ENCODE peak calls at places on chromosomes 5 and 9, in eight cellular contexts. S is adrenal gland, R is upper lobe of right lung, N is mammary epithelial cell, W is neural progenitor cell, O is astrocyte, L is OCI-LY7, B is GM23338. H is an unnamed sample.

GRCh38 chr9:89882876-89883275 is 278.1 kb downstream of the GADD45G start:
- DNase-seq in S (no peak), W (no peak), R (peak; percentile 19), N (no peak), L (no peak), O (no peak), B (no peak), H (no peak)

GRCh38 chr5:77561965-77562364 is 69.8 kb upstream of the WDR41 start:
- DNase-seq in R (no peak), B (no peak), W (no peak), L (no peak), S (no peak), N (no peak), O (no peak), H (no peak)

GRCh38 chr5:150624334-150625163 is 15.9 kb upstream of the SYNPO start:
- DNase-seq in W (peak; percentile 76), R (no peak), O (no peak), S (peak; percentile 56), B (peak; percentile 71), N (no peak), L (no peak), H (peak; percentile 82)

GRCh38 chr9:91515074-91515687 is 91.5 kb upstream of the NFIL3 start:
- DNase-seq in R (no peak), B (peak; percentile 13), W (no peak), L (no peak), S (peak; percentile 58), N (peak; percentile 60), O (peak; percentile 93), H (no peak)

GRCh38 chr9:121861501-121862180 is 210.2 kb downstream of the DAB2IP start:
- DNase-seq in N (no peak), S (peak; percentile 51), W (peak; percentile 72), O (no peak), B (peak; percentile 71), R (no peak), L (peak; percentile 45), H (peak; percentile 36)

GRCh38 chr9:124452326-124452725 is 2.1 kb downstream of the ADGRD2 start:
- DNase-seq in L (no peak), R (peak; percentile 56), O (no peak), B (no peak), N (no peak), W (no peak), S (no peak), H (peak; percentile 57)

GRCh38 chr9:27880135-27880534 is 306.9 kb upstream of the C9orf72 start:
- DNase-seq in W (no peak), B (no peak), S (no peak), R (no peak), N (no peak), O (no peak), L (no peak), H (no peak)

GRCh38 chr5:72451771-72452505 is 55.3 kb downstream of the ZNF366 start:
- DNase-seq in L (peak; percentile 67), R (no peak), W (peak; percentile 20), N (no peak), O (peak; percentile 66), B (no peak), S (peak; percentile 74), H (no peak)

GRCh38 chr5:35781181-35781580 is 75.5 kb upstream of the IL7R start:
- DNase-seq in W (no peak), N (no peak), O (no peak), R (no peak), B (no peak), S (no peak), L (no peak), H (no peak)

GRCh38 chr9:136057236-136058151 is 37.6 kb downstream of the NACC2 start:
- DNase-seq in L (no peak), O (no peak), B (peak; percentile 69), R (peak; percentile 44), S (no peak), N (no peak), W (no peak), H (no peak)

GRCh38 chr5:112546946-112547647 is 128.0 kb upstream of the EPB41L4A start:
- DNase-seq in R (no peak), O (no peak), S (no peak), N (no peak), L (no peak), B (no peak), W (no peak), H (no peak)

GRCh38 chr5:38458174-38458573 is 98.3 kb downstream of the LIFR start:
- DNase-seq in L (no peak), N (no peak), O (no peak), S (no peak), W (no peak), R (no peak), B (no peak), H (no peak)

DNA sequence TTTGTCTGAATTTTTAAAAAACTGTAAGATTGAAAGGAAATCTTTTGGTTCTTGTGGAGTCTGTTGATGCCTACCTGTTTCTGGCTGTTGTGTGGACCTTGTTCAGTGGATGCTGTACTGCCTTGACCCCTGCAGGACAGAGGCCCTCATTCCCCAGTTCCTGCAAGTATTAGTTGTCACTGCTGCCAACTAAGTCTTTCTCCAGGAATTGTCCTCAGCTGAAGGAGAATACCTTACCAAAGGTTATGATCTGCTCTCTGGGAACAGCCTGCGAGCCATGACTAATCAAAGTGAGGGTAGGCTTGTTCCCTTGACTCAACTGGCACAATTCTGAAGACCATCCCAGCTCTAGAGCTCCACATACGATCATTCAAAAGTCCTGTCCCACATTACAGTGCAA is 145.3 kb upstream of the FST start:
- DNase-seq in O (no peak), S (peak; percentile 30), L (no peak), B (peak; percentile 28), N (peak; percentile 50), R (no peak), W (peak; percentile 36), H (no peak)
- TF ChIP-seq CTCF in O (no peak), S (no peak), L (no peak), B (peak; percentile 54), N (peak; percentile 40), R (no peak), W (peak; percentile 51), H (no peak)

GRCh38 chr9:129631673-129632129 is 5.7 kb downstream of the NTMT1 start:
- DNase-seq in L (no peak), N (no peak), S (no peak), B (no peak), W (no peak), O (no peak), R (no peak), H (no peak)
- H3K27ac ChIP-seq in L (no peak overlapping the region), N (peak overlapping the region; percentile 30), S (no peak overlapping the region), B (no peak overlapping the region), W (no peak overlapping the region), O (peak overlapping the region; percentile 26), R (no peak overlapping the region), H (peak overlapping the region; percentile 82)

GRCh38 chr9:101479337-101480045 is 43.9 kb upstream of the ALDOB start:
- DNase-seq in L (no peak), S (no peak), B (peak; percentile 45), O (no peak), W (no peak), R (no peak), N (peak; percentile 91), H (peak; percentile 83)

GRCh38 chr9:101478906-101479305 is 43.3 kb upstream of the ALDOB start:
- DNase-seq in N (no peak), W (no peak), O (no peak), B (no peak), R (no peak), S (no peak), L (no peak), H (no peak)

GRCh38 chr9:101477214-101477613 is 41.6 kb upstream of the ALDOB start:
- DNase-seq in W (no peak), O (no peak), N (peak; percentile 21), B (no peak), L (no peak), R (no peak), S (no peak), H (no peak)

GRCh38 chr9:101477736-101478135 is 42.2 kb upstream of the ALDOB start:
- DNase-seq in L (no peak), S (peak; percentile 27), O (no peak), N (peak; percentile 28), B (no peak), R (no peak), W (no peak), H (no peak)

GRCh38 chr9:101478444-101478843 is 42.9 kb upstream of the ALDOB start:
- DNase-seq in O (no peak), N (no peak), L (no peak), R (no peak), B (peak; percentile 24), W (no peak), S (no peak), H (no peak)
- TF ChIP-seq CTCF in O (no peak), N (no peak), L (peak; percentile 13), R (no peak), B (peak; percentile 30), W (no peak), S (no peak), H (no peak)

DNA sequence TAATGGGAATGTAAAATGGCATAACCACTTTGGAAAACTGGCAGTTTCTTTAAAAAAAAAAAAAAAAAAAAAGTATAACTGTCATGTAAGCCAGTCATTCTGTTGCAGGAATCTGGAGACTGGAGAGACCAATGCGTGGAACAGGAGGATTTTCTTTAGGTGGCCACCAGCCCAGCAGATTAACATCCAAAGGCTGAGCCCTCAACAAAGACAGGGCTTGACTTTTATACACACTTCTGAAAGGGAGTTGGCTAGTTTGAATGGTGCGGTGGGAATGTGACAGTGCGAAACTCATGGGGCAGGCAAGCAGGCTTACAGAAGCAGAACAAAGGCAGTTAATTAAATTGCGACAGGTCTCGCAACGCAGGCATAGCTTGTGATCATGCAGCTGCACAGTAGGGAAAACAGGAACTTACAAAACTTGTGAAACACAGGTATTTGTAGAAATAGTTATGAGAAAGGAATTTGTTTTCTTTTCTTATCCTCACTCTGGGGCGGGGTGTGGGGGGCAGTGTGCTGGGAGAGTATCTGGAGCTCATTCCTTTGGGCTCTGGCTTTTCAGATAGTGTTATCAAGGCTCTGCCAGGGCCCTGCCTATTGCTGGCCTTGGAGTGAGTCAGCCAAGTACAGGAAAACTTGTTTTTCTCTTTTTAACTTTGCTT is 12.0 kb downstream of the UIMC1 start:
- DNase-seq in R (peak; percentile 71), N (peak; percentile 17), L (peak; percentile 95), W (peak; percentile 58), O (peak; percentile 89), S (peak; percentile 90), B (peak; percentile 13), H (peak; percentile 22)
- H3K27ac ChIP-seq in R (peak overlapping the region; percentile 40), N (no peak overlapping the region), L (peak overlapping the region; percentile 92), W (peak overlapping the region; percentile 53), O (peak overlapping the region; percentile 43), S (peak overlapping the region; percentile 91), B (no peak overlapping the region), H (peak overlapping the region; percentile 22)

DNA sequence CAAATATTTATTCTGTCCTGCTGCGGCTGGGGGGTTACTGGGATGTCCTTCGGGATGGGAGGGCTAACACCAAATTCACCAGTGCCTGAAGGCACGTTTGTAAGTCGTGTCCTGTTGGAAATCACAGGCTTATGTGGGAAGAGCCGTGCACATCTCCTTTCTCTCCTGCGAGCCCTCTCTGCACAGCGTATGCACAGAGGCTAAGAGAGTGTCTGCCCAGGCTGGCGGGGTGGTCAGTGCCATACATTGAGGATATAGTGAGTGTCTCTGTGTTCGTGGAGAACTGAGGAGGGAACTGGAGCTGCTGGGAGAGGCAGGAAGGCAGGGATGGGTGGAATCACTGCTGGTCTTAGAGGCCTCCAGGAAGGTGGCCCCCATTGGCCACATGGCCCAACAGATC is 110.1 kb downstream of the WNK2 start:
- DNase-seq in O (no peak), W (no peak), N (no peak), S (no peak), R (no peak), B (no peak), L (no peak), H (no peak)
- TF ChIP-seq CTCF in O (no peak), W (no peak), N (no peak), S (no peak), R (no peak), B (no peak), L (no peak), H (no peak)

H was measured in RWPE1.